ENCODE peak calls at places on chromosomes 4 and X, in four cellular contexts. I is brain microvascular endothelial cell, P is EL, N is ACHN. B is an unnamed sample.

GRCh38 chr4:24179201-24179840 is 289.5 kb upstream of the PPARGC1A start:
- DNase-seq in N (no peak), I (no peak), P (no peak), B (no peak)

GRCh38 chrX:109537324-109537665 is 651 bp downstream of the NXT2 start:
- DNase-seq in P (peak), I (peak), N (peak), B (peak)

GRCh38 chr4:118033148-118034060 is 882 bp upstream of the NDST3 start:
- DNase-seq in N (peak), P (peak), I (no peak), B (peak)

GRCh38 chrX:54452920-54453319 is 12.7 kb downstream of the TSR2 start:
- DNase-seq in I (peak), P (peak), N (no peak), B (peak)

GRCh38 chrX:42948723-42949122 is 170.8 kb upstream of the PPP1R2C start:
- DNase-seq in I (no peak), N (no peak), P (no peak), B (no peak)

GRCh38 chr4:148425327-148426110 is 16.7 kb downstream of the NR3C2 start:
- DNase-seq in P (no peak), I (no peak), N (no peak), B (no peak)

GRCh38 chr4:94978904-94979303 is 221.1 kb downstream of the BMPR1B start:
- DNase-seq in N (no peak), P (no peak), I (peak), B (peak)

GRCh38 chrX:70166601-70167590 is 10.4 kb upstream of the DGAT2L6 start:
- DNase-seq in N (peak), P (peak), I (peak), B (peak)

GRCh38 chrX:43005561-43005960 is 227.6 kb upstream of the PPP1R2C start:
- DNase-seq in I (no peak), N (no peak), P (no peak), B (no peak)

GRCh38 chr4:71472946-71473345 is 134.1 kb downstream of the SLC4A4 start:
- DNase-seq in I (peak), P (peak), N (peak), B (peak)

GRCh38 chrX:103628386-103629290 is at the start of gene TCEAL1:
- DNase-seq in P (peak), I (peak), N (peak), B (peak)

GRCh38 chr4:3708103-3708510 is 58.1 kb upstream of the ADRA2C start:
- DNase-seq in N (no peak), P (peak), I (peak), B (no peak)

GRCh38 chr4:38871593-38871992 is 4.0 kb downstream of the FAM114A1 start:
- DNase-seq in P (no peak), N (no peak), I (no peak), B (no peak)

GRCh38 chr4:23033796-23034195 is 341.1 kb downstream of the GBA3 start:
- DNase-seq in P (peak), N (no peak), I (peak), B (no peak)

GRCh38 chr4:183408791-183409190 is 35.6 kb upstream of the CDKN2AIP start:
- DNase-seq in P (no peak), I (no peak), N (peak), B (no peak)

GRCh38 chrX:47539860-47540259 is 21.1 kb upstream of the ARAF start:
- DNase-seq in P (no peak), N (no peak), I (no peak), B (no peak)

GRCh38 chr4:67037489-67037888 is 507.8 kb downstream of the CENPC start:
- DNase-seq in P (no peak), I (no peak), N (no peak), B (no peak)

GRCh38 chr4:69467797-69468196 is 27.9 kb downstream of the UGT2B4 start:
- DNase-seq in P (no peak), N (no peak), I (no peak), B (no peak)

GRCh38 chrX:120653000-120653399 is 23.1 kb upstream of the C1GALT1C1 start:
- DNase-seq in P (no peak), N (no peak), I (no peak), B (no peak)

GRCh38 chr4:168868044-168868855 is 141.8 kb downstream of the CBR4 start:
- DNase-seq in I (peak), N (no peak), P (peak), B (peak)

GRCh38 chrX:108312938-108313337 is 125.3 kb downstream of the COL4A6 start:
- DNase-seq in I (peak), P (peak), N (peak), B (peak)

GRCh38 chr4:25966171-25966570 is 52.2 kb downstream of the SMIM20 start:
- DNase-seq in I (no peak), P (no peak), N (no peak), B (no peak)

GRCh38 chr4:111991163-111991562 is 154.1 kb upstream of the FAM241A start:
- DNase-seq in P (no peak), N (no peak), I (no peak), B (no peak)

GRCh38 chrX:125096870-125097269 is 222.8 kb upstream of the TEX13C start:
- DNase-seq in I (no peak), N (no peak), P (no peak), B (no peak)

GRCh38 chr4:89249716-89250361 is 57.8 kb downstream of the GPRIN3 start:
- DNase-seq in N (no peak), I (no peak), P (no peak), B (no peak)